ENCODE peak calls at places on chromosomes 1 and 21, in nine cellular contexts. One of them, this sample, is unnamed.

GRCh38 chr1:202234331-202235002 is 40.9 kb downstream of the LGR6 start:
- DNase-seq in B cell: no peak
- DNase-seq in K562: no peak
- DNase-seq in left ventricle myocardium inferior: no peak
- DNase-seq in lower lobe of right lung: no peak
- DNase-seq in AG09309: no peak
- DNase-seq in fibroblast of lung: peak; percentile 74
- DNase-seq in uterus: no peak
- DNase-seq in fibroblast of pulmonary artery: no peak
- DNase-seq in this sample: no peak

GRCh38 chr1:1763657-1764621 is 14.3 kb downstream of the NADK start:
- DNase-seq in B cell: no peak
- DNase-seq in K562: no peak
- DNase-seq in left ventricle myocardium inferior: peak; percentile 62
- DNase-seq in lower lobe of right lung: peak; percentile 95
- DNase-seq in AG09309: peak; percentile 16
- DNase-seq in fibroblast of lung: no peak
- DNase-seq in uterus: no peak
- DNase-seq in fibroblast of pulmonary artery: peak; percentile 42
- DNase-seq in this sample: no peak

GRCh38 chr21:27244796-27245195 is 277.9 kb upstream of the ADAMTS5 start:
- DNase-seq in B cell: no peak
- DNase-seq in K562: no peak
- DNase-seq in left ventricle myocardium inferior: no peak
- DNase-seq in lower lobe of right lung: no peak
- DNase-seq in AG09309: no peak
- DNase-seq in fibroblast of lung: no peak
- DNase-seq in uterus: no peak
- DNase-seq in fibroblast of pulmonary artery: no peak
- DNase-seq in this sample: no peak

GRCh38 chr1:192442736-192443135 is 125.9 kb downstream of the RGS21 start:
- DNase-seq in B cell: no peak
- DNase-seq in K562: no peak
- DNase-seq in left ventricle myocardium inferior: no peak
- DNase-seq in lower lobe of right lung: no peak
- DNase-seq in AG09309: no peak
- DNase-seq in fibroblast of lung: no peak
- DNase-seq in uterus: no peak
- DNase-seq in fibroblast of pulmonary artery: no peak
- DNase-seq in this sample: no peak

GRCh38 chr1:100034465-100034864 is 64.7 kb downstream of the SLC35A3 start:
- DNase-seq in B cell: peak; percentile 29
- DNase-seq in K562: no peak
- DNase-seq in left ventricle myocardium inferior: no peak
- DNase-seq in lower lobe of right lung: no peak
- DNase-seq in AG09309: no peak
- DNase-seq in fibroblast of lung: no peak
- DNase-seq in uterus: no peak
- DNase-seq in fibroblast of pulmonary artery: peak; percentile 67
- DNase-seq in this sample: no peak

GRCh38 chr1:12658531-12659453 is 14.9 kb downstream of the AADACL4 start:
- DNase-seq in B cell: peak; percentile 79
- DNase-seq in K562: peak; percentile 98
- DNase-seq in left ventricle myocardium inferior: peak; percentile 67
- DNase-seq in lower lobe of right lung: peak; percentile 62
- DNase-seq in AG09309: peak; percentile 27
- DNase-seq in fibroblast of lung: peak; percentile 56
- DNase-seq in uterus: peak; percentile 68
- DNase-seq in fibroblast of pulmonary artery: peak; percentile 84
- DNase-seq in this sample: peak; percentile 80

GRCh38 chr1:25529518-25530347 is 13.7 kb upstream of the LDLRAP1 start:
- DNase-seq in B cell: no peak
- DNase-seq in K562: no peak
- DNase-seq in left ventricle myocardium inferior: no peak
- DNase-seq in lower lobe of right lung: no peak
- DNase-seq in AG09309: no peak
- DNase-seq in fibroblast of lung: no peak
- DNase-seq in uterus: no peak
- DNase-seq in fibroblast of pulmonary artery: no peak
- DNase-seq in this sample: no peak

GRCh38 chr1:201063190-201063544 is 39.7 kb upstream of the KIF21B start:
- DNase-seq in B cell: no peak
- DNase-seq in K562: no peak
- DNase-seq in left ventricle myocardium inferior: no peak
- DNase-seq in lower lobe of right lung: no peak
- DNase-seq in AG09309: no peak
- DNase-seq in fibroblast of lung: no peak
- DNase-seq in uterus: no peak
- DNase-seq in fibroblast of pulmonary artery: no peak
- DNase-seq in this sample: no peak

GRCh38 chr1:90778487-90778886 is 61.4 kb upstream of the BARHL2 start:
- DNase-seq in B cell: no peak
- DNase-seq in K562: no peak
- DNase-seq in left ventricle myocardium inferior: no peak
- DNase-seq in lower lobe of right lung: no peak
- DNase-seq in AG09309: no peak
- DNase-seq in fibroblast of lung: no peak
- DNase-seq in uterus: no peak
- DNase-seq in fibroblast of pulmonary artery: no peak
- DNase-seq in this sample: no peak

GRCh38 chr1:178573330-178573729 is 60.4 kb downstream of the TEX35 start:
- DNase-seq in B cell: no peak
- DNase-seq in K562: no peak
- DNase-seq in left ventricle myocardium inferior: no peak
- DNase-seq in lower lobe of right lung: no peak
- DNase-seq in AG09309: no peak
- DNase-seq in fibroblast of lung: peak; percentile 14
- DNase-seq in uterus: no peak
- DNase-seq in fibroblast of pulmonary artery: no peak
- DNase-seq in this sample: no peak

GRCh38 chr1:8814870-8815269 is 2.6 kb downstream of the RERE start:
- DNase-seq in B cell: peak; percentile 18
- DNase-seq in K562: peak; percentile 57
- DNase-seq in left ventricle myocardium inferior: no peak
- DNase-seq in lower lobe of right lung: no peak
- DNase-seq in AG09309: no peak
- DNase-seq in fibroblast of lung: no peak
- DNase-seq in uterus: no peak
- DNase-seq in fibroblast of pulmonary artery: no peak
- DNase-seq in this sample: peak; percentile 7

GRCh38 chr1:75519626-75520025 is 91.3 kb downstream of the SLC44A5 start:
- DNase-seq in B cell: no peak
- DNase-seq in K562: no peak
- DNase-seq in left ventricle myocardium inferior: no peak
- DNase-seq in lower lobe of right lung: no peak
- DNase-seq in AG09309: no peak
- DNase-seq in fibroblast of lung: peak; percentile 63
- DNase-seq in uterus: no peak
- DNase-seq in fibroblast of pulmonary artery: peak; percentile 64
- DNase-seq in this sample: no peak

GRCh38 chr1:24905355-24905978 is 24.6 kb downstream of the RUNX3 start:
- DNase-seq in B cell: peak; percentile 31
- DNase-seq in K562: no peak
- DNase-seq in left ventricle myocardium inferior: no peak
- DNase-seq in lower lobe of right lung: peak; percentile 28
- DNase-seq in AG09309: no peak
- DNase-seq in fibroblast of lung: no peak
- DNase-seq in uterus: peak; percentile 8
- DNase-seq in fibroblast of pulmonary artery: no peak
- DNase-seq in this sample: no peak

GRCh38 chr1:72283204-72284083 is 1.1 kb upstream of the NEGR1 start:
- DNase-seq in B cell: peak; percentile 24
- DNase-seq in K562: no peak
- DNase-seq in left ventricle myocardium inferior: peak; percentile 79
- DNase-seq in lower lobe of right lung: peak; percentile 80
- DNase-seq in AG09309: peak; percentile 63
- DNase-seq in fibroblast of lung: peak; percentile 80
- DNase-seq in uterus: peak; percentile 75
- DNase-seq in fibroblast of pulmonary artery: peak; percentile 79
- DNase-seq in this sample: peak; percentile 64

GRCh38 chr21:45128613-45129226 is 54.3 kb downstream of the ADARB1 start:
- DNase-seq in B cell: peak; percentile 82
- DNase-seq in K562: no peak
- DNase-seq in left ventricle myocardium inferior: peak; percentile 76
- DNase-seq in lower lobe of right lung: peak; percentile 79
- DNase-seq in AG09309: no peak
- DNase-seq in fibroblast of lung: peak; percentile 63
- DNase-seq in uterus: peak; percentile 64
- DNase-seq in fibroblast of pulmonary artery: peak; percentile 79
- DNase-seq in this sample: peak; percentile 72

DNA sequence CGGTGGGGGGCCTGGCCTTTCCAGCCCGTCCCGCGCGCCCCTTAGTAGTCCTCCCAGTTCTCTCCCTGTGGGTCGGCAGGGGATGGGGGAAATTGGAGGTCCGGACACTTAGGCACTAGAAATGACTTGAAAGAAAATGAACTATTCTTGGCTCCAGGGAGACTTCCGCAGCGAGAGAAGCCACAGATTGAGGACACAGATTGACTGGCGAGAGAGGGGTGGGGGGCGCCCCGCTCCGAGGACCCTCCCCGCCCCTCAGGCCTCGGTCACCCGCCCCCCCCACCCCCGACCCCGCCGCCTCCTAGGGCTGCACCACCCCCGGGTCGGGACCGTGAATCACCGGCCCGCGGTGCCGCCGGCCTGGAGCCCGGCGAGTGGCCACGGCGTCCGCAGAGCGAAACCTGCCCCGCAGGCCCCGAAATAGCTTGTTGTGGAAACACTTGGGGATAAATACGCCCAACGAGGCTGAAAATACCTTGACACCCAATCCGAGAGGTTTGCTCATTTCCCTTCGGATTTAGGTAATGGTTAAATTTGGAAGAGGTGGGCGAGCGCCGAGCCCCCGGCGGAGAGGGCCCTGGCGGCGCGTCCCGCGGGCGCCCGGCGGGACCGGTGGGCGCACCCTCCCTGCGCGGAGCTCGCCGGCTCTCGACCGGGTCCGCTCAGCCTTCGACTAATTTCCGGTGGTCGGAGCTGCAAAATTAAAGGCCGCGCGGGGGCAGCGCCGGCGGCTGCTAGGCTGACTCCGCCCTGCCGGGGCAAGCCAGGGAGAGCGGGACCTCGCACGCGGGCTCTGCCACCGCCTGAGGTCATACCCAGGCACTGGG is at the start of gene GFI1:
- DNase-seq in B cell: peak; percentile 59
- DNase-seq in K562: no peak
- DNase-seq in left ventricle myocardium inferior: peak; percentile 29
- DNase-seq in lower lobe of right lung: peak; percentile 63
- DNase-seq in AG09309: no peak
- DNase-seq in fibroblast of lung: no peak
- DNase-seq in uterus: no peak
- DNase-seq in fibroblast of pulmonary artery: peak; percentile 17
- DNase-seq in this sample: no peak
- TF ChIP-seq CTCF in B cell: no peak
- TF ChIP-seq CTCF in K562: no peak
- TF ChIP-seq CTCF in left ventricle myocardium inferior: no peak
- TF ChIP-seq CTCF in lower lobe of right lung: no peak
- TF ChIP-seq CTCF in AG09309: no peak
- TF ChIP-seq CTCF in fibroblast of lung: peak; percentile 1
- TF ChIP-seq CTCF in uterus: no peak
- TF ChIP-seq CTCF in fibroblast of pulmonary artery: no peak
- TF ChIP-seq CTCF in this sample: no peak

GRCh38 chr1:167720965-167721616 is 691 bp upstream of the MPZL1 start:
- DNase-seq in B cell: peak; percentile 41
- DNase-seq in K562: no peak
- DNase-seq in left ventricle myocardium inferior: no peak
- DNase-seq in lower lobe of right lung: peak; percentile 58
- DNase-seq in AG09309: peak; percentile 24
- DNase-seq in fibroblast of lung: peak; percentile 63
- DNase-seq in uterus: peak; percentile 21
- DNase-seq in fibroblast of pulmonary artery: peak; percentile 63
- DNase-seq in this sample: peak; percentile 52
- TF ChIP-seq CTCF in B cell: no peak
- TF ChIP-seq CTCF in K562: peak; percentile 54
- TF ChIP-seq CTCF in left ventricle myocardium inferior: peak; percentile 52
- TF ChIP-seq CTCF in lower lobe of right lung: peak; percentile 15
- TF ChIP-seq CTCF in AG09309: peak; percentile 61
- TF ChIP-seq CTCF in fibroblast of lung: peak; percentile 65
- TF ChIP-seq CTCF in uterus: peak; percentile 12
- TF ChIP-seq CTCF in fibroblast of pulmonary artery: peak; percentile 56
- TF ChIP-seq CTCF in this sample: peak; percentile 46

DNA sequence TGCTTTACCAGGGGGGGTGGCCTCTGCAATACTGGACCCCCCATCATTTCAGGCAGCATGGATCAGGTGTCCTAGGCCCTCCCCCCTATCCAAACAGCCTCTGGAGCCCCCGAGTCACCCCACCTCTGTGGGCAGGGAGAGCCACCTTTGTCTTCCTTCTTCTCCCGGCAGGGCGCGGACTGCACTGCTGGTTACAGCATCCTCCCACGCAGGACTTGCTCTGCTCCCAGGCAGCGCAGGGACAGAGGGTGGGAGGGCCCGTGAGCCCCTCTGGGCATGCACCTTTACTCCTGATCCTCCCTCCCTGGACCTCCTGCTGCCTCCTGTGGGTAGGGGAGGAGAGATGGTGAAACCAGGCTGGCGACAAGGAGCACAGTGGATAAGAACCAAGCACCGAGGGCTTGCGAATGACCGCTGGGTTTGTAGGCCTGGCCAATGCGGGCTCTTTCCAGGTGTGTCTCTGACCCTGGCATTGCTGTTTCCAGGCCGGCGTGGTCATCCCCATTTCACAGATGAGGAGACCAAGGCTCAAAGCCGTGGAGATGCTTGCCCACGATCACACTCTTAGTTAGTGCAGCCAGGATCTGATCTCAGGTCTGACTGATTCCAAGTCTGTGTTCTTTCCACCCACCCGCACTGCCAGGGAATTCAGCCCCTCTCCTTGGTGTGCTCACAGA is 73.6 kb upstream of the TARDBP start:
- DNase-seq in B cell: no peak
- DNase-seq in K562: no peak
- DNase-seq in left ventricle myocardium inferior: no peak
- DNase-seq in lower lobe of right lung: no peak
- DNase-seq in AG09309: no peak
- DNase-seq in fibroblast of lung: no peak
- DNase-seq in uterus: no peak
- DNase-seq in fibroblast of pulmonary artery: no peak
- DNase-seq in this sample: no peak
- TF ChIP-seq CTCF in B cell: no peak
- TF ChIP-seq CTCF in K562: no peak
- TF ChIP-seq CTCF in left ventricle myocardium inferior: no peak
- TF ChIP-seq CTCF in lower lobe of right lung: no peak
- TF ChIP-seq CTCF in AG09309: no peak
- TF ChIP-seq CTCF in fibroblast of lung: no peak
- TF ChIP-seq CTCF in uterus: no peak
- TF ChIP-seq CTCF in fibroblast of pulmonary artery: no peak
- TF ChIP-seq CTCF in this sample: no peak

DNA sequence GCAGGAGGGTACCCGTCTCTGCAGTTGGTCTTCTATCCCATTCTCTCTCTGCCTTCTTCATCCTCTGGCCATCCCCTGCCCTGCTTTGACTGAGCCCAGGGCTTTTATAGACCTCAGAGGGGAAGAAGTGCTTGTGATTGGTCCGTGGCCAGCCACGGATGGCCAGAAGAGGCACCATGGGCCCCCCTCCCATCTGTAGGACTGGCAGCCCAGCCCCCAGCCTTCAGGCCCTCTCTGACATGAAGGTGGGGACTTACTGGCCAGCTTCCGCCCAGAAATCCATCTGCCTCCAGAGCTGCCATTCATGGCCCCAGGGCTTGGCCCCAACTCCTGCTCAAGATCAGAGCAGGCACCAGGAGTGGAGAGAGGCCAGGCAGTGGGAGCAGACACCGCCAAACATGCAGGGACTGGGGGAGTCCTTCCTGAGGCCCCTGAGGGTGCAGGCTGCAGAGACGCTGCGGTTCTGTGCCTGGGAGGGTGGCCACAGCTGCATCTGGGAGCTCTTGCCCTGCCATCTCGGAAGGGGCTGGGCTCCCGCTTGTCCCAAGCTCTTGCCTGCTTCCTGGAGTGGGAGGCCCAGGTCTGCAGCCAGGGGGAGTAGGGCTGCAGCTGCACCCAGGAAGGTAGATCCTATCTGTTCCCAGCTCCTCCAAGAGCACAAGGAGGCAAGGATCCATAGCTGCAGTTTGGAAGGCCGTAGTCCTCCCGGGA is 698.6 kb upstream of the B3GALT2 start:
- DNase-seq in B cell: no peak
- DNase-seq in K562: no peak
- DNase-seq in left ventricle myocardium inferior: no peak
- DNase-seq in lower lobe of right lung: peak; percentile 30
- DNase-seq in AG09309: no peak
- DNase-seq in fibroblast of lung: no peak
- DNase-seq in uterus: no peak
- DNase-seq in fibroblast of pulmonary artery: no peak
- DNase-seq in this sample: no peak
- TF ChIP-seq CTCF in B cell: no peak
- TF ChIP-seq CTCF in K562: no peak
- TF ChIP-seq CTCF in left ventricle myocardium inferior: no peak
- TF ChIP-seq CTCF in lower lobe of right lung: no peak
- TF ChIP-seq CTCF in AG09309: no peak
- TF ChIP-seq CTCF in fibroblast of lung: no peak
- TF ChIP-seq CTCF in uterus: no peak
- TF ChIP-seq CTCF in fibroblast of pulmonary artery: no peak
- TF ChIP-seq CTCF in this sample: no peak

This sample was measured in Calu3.